ENCODE peak calls at places on chromosomes 12 and 14, in four cellular contexts. Z is adipocyte, X is amniotic stem cell, O is astrocyte of the spinal cord. D is an unnamed sample.

GRCh38 chr12:53207042-53207441 is at the start of gene ITGB7:
- DNase-seq in Z (no peak), X (no peak), O (no peak), D (no peak)

GRCh38 chr14:104294628-104294982 is 156.2 kb downstream of the KIF26A start:
- DNase-seq in Z (no peak), X (no peak), O (no peak), D (no peak)

GRCh38 chr14:60508707-60509437 is at the start of gene SIX6:
- DNase-seq in Z (peak), X (no peak), O (no peak), D (no peak)

GRCh38 chr14:76698191-76698590 is 63.1 kb upstream of the VASH1 start:
- DNase-seq in Z (no peak), X (no peak), O (no peak), D (no peak)

GRCh38 chr12:93130371-93131049 is 201.4 kb upstream of the EEA1 start:
- DNase-seq in Z (no peak), X (no peak), O (no peak), D (no peak)

GRCh38 chr14:88146881-88147649 is 142.1 kb downstream of the GPR65 start:
- DNase-seq in Z (no peak), X (no peak), O (no peak), D (no peak)

GRCh38 chr12:127943481-127944210 is 323.3 kb upstream of the TMEM132C start:
- DNase-seq in Z (no peak), X (peak), O (no peak), D (no peak)

GRCh38 chr14:95313707-95314106 is 6.0 kb downstream of the CLMN start:
- DNase-seq in Z (peak), X (no peak), O (peak), D (no peak)